ENCODE peak calls at places on chromosomes 5 and 9, in four cellular contexts. V is K562, J is IMR-90, H is GM12878. Q is an unnamed sample.
A peak's percentile ranks its signal among the peaks of the same experiment; 100 is the strongest.

GRCh38 chr5:32777222-32777621 is 66.1 kb downstream of the NPR3 start:
- DNase-seq in H (no peak), J (no peak), V (no peak), Q (no peak)

GRCh38 chr5:84303315-84303714 is 81.4 kb downstream of the EDIL3 start:
- DNase-seq in H (no peak), V (no peak), J (peak; percentile 62), Q (peak; percentile 37)

GRCh38 chr9:4936823-4937222 is 48.2 kb upstream of the JAK2 start:
- DNase-seq in J (no peak), H (peak; percentile 77), V (no peak), Q (no peak)

GRCh38 chr9:109986423-109987055 is 206.5 kb downstream of the PALM2AKAP2 start:
- DNase-seq in J (peak; percentile 93), H (no peak), V (no peak), Q (peak; percentile 95)

GRCh38 chr9:95488971-95489370 is 27.8 kb downstream of the PTCH1 start:
- DNase-seq in J (no peak), H (no peak), V (no peak), Q (no peak)

GRCh38 chr5:108451269-108451668 is 69.4 kb upstream of the FBXL17 start:
- DNase-seq in H (no peak), J (no peak), V (no peak), Q (no peak)

GRCh38 chr5:113061851-113062631 is 85.4 kb downstream of the DCP2 start:
- DNase-seq in J (peak; percentile 85), H (no peak), V (no peak), Q (no peak)

GRCh38 chr9:99433555-99433954 is 211.5 kb downstream of the SEC61B start:
- DNase-seq in V (peak; percentile 58), H (peak; percentile 49), J (peak; percentile 89), Q (peak; percentile 80)

GRCh38 chr9:125189011-125189360 is 617 bp downstream of the PPP6C start:
- DNase-seq in H (no peak), V (peak; percentile 53), J (no peak), Q (peak; percentile 24)

DNA sequence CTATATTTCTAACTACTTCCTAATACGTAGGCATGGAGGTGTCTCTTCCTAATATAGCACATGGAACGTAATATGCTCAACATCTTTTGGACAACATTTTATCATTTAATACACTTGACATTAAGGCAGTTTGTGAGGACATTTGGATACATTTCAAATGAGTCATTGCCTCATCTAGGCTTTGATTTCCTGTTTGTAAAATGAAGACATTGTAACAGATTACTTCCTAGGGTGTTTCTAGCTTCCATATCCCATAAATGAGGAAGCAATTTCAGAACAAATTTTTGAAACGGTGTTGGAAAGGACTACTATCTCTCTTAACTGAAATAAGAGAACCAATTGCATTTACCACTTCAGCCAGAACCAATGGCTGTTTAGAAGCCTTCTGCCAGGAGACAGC is 38.7 kb downstream of the SLC28A3 start:
- DNase-seq in V (no peak), J (peak; percentile 52), H (no peak), Q (peak; percentile 22)
- TF ChIP-seq FOS in V (no peak), J (no peak), H (no peak), Q (peak; percentile 57)

GRCh38 chr5:176560364-176560763 is 11.2 kb downstream of the CDHR2 start:
- DNase-seq in H (no peak), J (no peak), V (no peak), Q (no peak)

GRCh38 chr5:176559683-176560082 is 10.5 kb downstream of the CDHR2 start:
- DNase-seq in H (no peak), V (peak; percentile 21), J (no peak), Q (no peak)

GRCh38 chr5:176561259-176561658 is 12.1 kb downstream of the CDHR2 start:
- DNase-seq in V (no peak), J (no peak), H (no peak), Q (no peak)

GRCh38 chr5:176562189-176562588 is 13.0 kb downstream of the CDHR2 start:
- DNase-seq in H (no peak), V (peak; percentile 32), J (no peak), Q (no peak)

DNA sequence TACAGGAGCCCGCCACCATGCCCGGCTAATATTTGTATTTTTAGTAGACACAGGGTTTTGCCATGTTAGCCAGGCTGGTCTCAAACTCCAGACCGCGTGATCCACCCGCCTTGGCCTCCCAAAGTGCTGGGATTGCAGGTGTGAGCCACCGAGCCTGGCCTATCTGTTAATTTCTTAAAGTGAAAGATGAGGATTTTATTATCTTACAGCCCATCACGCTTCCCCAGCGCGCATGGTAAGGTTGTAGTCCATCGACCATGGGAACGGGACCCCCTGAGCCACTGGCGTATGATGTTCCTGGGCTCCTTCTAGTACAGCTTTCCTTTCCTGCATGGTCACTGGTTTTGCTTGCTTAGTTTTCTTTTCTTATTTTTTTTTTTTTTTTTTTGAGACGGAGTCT is 8.7 kb downstream of the CDHR2 start:
- DNase-seq in V (no peak), J (no peak), H (no peak), Q (no peak)
- H3K4me1 ChIP-seq in V (no peaks in the 10 kb centered on the region), J (no peaks in the 10 kb centered on the region), H (no peaks in the 10 kb centered on the region), Q (no peaks in the 10 kb centered on the region)

DNA sequence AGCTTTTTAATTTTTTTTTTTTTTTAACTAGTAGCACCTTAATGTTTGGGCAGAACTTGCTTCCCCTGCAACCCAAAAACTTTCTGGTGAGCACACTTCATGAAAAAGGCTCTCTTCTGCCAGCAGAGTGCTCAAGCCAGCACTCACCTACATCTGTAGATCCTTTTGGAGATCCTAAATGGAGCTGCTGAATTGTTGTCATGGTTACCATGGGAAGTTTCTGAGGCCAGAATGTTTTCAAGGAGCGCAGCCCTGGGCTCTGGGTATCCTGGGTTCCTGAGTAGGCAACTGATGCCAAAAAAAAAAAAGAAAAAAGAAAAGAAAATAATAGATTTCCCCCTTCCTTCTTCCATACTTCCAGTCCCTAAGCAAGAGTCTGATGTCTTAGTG is 3.1 kb upstream of the CPEB4 start:
- DNase-seq in H (no peak), V (no peak), J (no peak), Q (no peak)
- H3K9ac ChIP-seq in H (peak overlapping the region; percentile 49), V (no peak overlapping the region), J (no peak overlapping the region), Q (no peak overlapping the region)

GRCh38 chr9:441131-441530 is 226.5 kb downstream of the DOCK8 start:
- DNase-seq in H (no peak), V (no peak), J (no peak), Q (no peak)

GRCh38 chr9:438961-439768 is 224.5 kb downstream of the DOCK8 start:
- DNase-seq in H (no peak), V (no peak), J (no peak), Q (no peak)

GRCh38 chr9:438066-438465 is 223.4 kb downstream of the DOCK8 start:
- DNase-seq in H (no peak), J (peak; percentile 33), V (no peak), Q (no peak)

GRCh38 chr9:437066-438015 is 222.7 kb downstream of the DOCK8 start:
- DNase-seq in V (no peak), H (no peak), J (peak; percentile 77), Q (no peak)
- TF ChIP-seq FOS in V (no peak), H (no peak), J (no peak), Q (no peak)

GRCh38 chr5:139789116-139789844 is 6.3 kb upstream of the PSD2 start:
- DNase-seq in J (no peak), H (no peak), V (no peak), Q (no peak)
- H3K4me1 ChIP-seq in J (no peaks in the 10 kb centered on the region), H (no peaks in the 10 kb centered on the region), V (peaks cover 21% of the 10 kb centered on the region), Q (peaks cover 3% of the 10 kb centered on the region)

Q was measured in endothelial cell of umbilical vein.